ENCODE peak calls at places on chromosomes 7 and 10, in eight cellular contexts. One of them, this sample, is unnamed.

GRCh38 chr7:17042211-17042610 is 160.4 kb upstream of the AGR3 start:
- DNase-seq in B cell: no peak
- DNase-seq in amniotic stem cell: no peak
- DNase-seq in NCI-H1092: no peak
- DNase-seq in foreskin keratinocyte: no peak
- DNase-seq in stimulated activated CD8-positive, alpha-beta memory T cell treated with anti-CD3 and anti-CD28 coated beads, Interleukin-4, amount 100 ng/mL, for 1 hour: no peak
- DNase-seq in gastrocnemius medialis: no peak
- DNase-seq in Caco-2: no peak
- DNase-seq in this sample: peak; percentile 26

GRCh38 chr10:18829259-18829658 is 170.0 kb downstream of the ARL5B start:
- DNase-seq in stimulated activated CD8-positive, alpha-beta memory T cell treated with anti-CD3 and anti-CD28 coated beads, Interleukin-4, amount 100 ng/mL, for 1 hour: no peak
- DNase-seq in amniotic stem cell: no peak
- DNase-seq in B cell: no peak
- DNase-seq in foreskin keratinocyte: no peak
- DNase-seq in Caco-2: no peak
- DNase-seq in gastrocnemius medialis: no peak
- DNase-seq in NCI-H1092: no peak
- DNase-seq in this sample: no peak

GRCh38 chr10:36336315-36336714 is 694.2 kb upstream of the FZD8 start:
- DNase-seq in foreskin keratinocyte: no peak
- DNase-seq in B cell: no peak
- DNase-seq in NCI-H1092: no peak
- DNase-seq in Caco-2: no peak
- DNase-seq in gastrocnemius medialis: no peak
- DNase-seq in stimulated activated CD8-positive, alpha-beta memory T cell treated with anti-CD3 and anti-CD28 coated beads, Interleukin-4, amount 100 ng/mL, for 1 hour: no peak
- DNase-seq in amniotic stem cell: no peak
- DNase-seq in this sample: no peak

GRCh38 chr10:112821663-112822062 is 128.4 kb upstream of the TCF7L2 start:
- DNase-seq in foreskin keratinocyte: no peak
- DNase-seq in NCI-H1092: no peak
- DNase-seq in gastrocnemius medialis: no peak
- DNase-seq in B cell: no peak
- DNase-seq in amniotic stem cell: no peak
- DNase-seq in Caco-2: no peak
- DNase-seq in stimulated activated CD8-positive, alpha-beta memory T cell treated with anti-CD3 and anti-CD28 coated beads, Interleukin-4, amount 100 ng/mL, for 1 hour: no peak
- DNase-seq in this sample: no peak

GRCh38 chr10:26780793-26781601 is 79.8 kb downstream of the ABI1 start:
- DNase-seq in stimulated activated CD8-positive, alpha-beta memory T cell treated with anti-CD3 and anti-CD28 coated beads, Interleukin-4, amount 100 ng/mL, for 1 hour: no peak
- DNase-seq in Caco-2: no peak
- DNase-seq in foreskin keratinocyte: peak; percentile 100
- DNase-seq in B cell: peak; percentile 75
- DNase-seq in amniotic stem cell: peak; percentile 87
- DNase-seq in gastrocnemius medialis: peak; percentile 3
- DNase-seq in NCI-H1092: no peak
- DNase-seq in this sample: peak; percentile 21

GRCh38 chr7:64653721-64654401 is 12.1 kb upstream of the ZNF107 start:
- DNase-seq in B cell: no peak
- DNase-seq in foreskin keratinocyte: no peak
- DNase-seq in amniotic stem cell: no peak
- DNase-seq in NCI-H1092: no peak
- DNase-seq in stimulated activated CD8-positive, alpha-beta memory T cell treated with anti-CD3 and anti-CD28 coated beads, Interleukin-4, amount 100 ng/mL, for 1 hour: no peak
- DNase-seq in gastrocnemius medialis: no peak
- DNase-seq in Caco-2: no peak
- DNase-seq in this sample: no peak

GRCh38 chr10:70564901-70565351 is 37.6 kb downstream of the PRF1 start:
- DNase-seq in B cell: no peak
- DNase-seq in gastrocnemius medialis: no peak
- DNase-seq in Caco-2: peak; percentile 30
- DNase-seq in amniotic stem cell: no peak
- DNase-seq in stimulated activated CD8-positive, alpha-beta memory T cell treated with anti-CD3 and anti-CD28 coated beads, Interleukin-4, amount 100 ng/mL, for 1 hour: no peak
- DNase-seq in NCI-H1092: no peak
- DNase-seq in foreskin keratinocyte: no peak
- DNase-seq in this sample: no peak

GRCh38 chr7:157528785-157529341 is 192.1 kb downstream of the DNAJB6 start:
- DNase-seq in amniotic stem cell: no peak
- DNase-seq in foreskin keratinocyte: no peak
- DNase-seq in Caco-2: peak; percentile 17
- DNase-seq in NCI-H1092: no peak
- DNase-seq in gastrocnemius medialis: no peak
- DNase-seq in stimulated activated CD8-positive, alpha-beta memory T cell treated with anti-CD3 and anti-CD28 coated beads, Interleukin-4, amount 100 ng/mL, for 1 hour: no peak
- DNase-seq in B cell: no peak
- DNase-seq in this sample: no peak

GRCh38 chr10:131786756-131787605 is 113.8 kb upstream of the PPP2R2D start:
- DNase-seq in NCI-H1092: no peak
- DNase-seq in Caco-2: no peak
- DNase-seq in foreskin keratinocyte: peak; percentile 3
- DNase-seq in B cell: no peak
- DNase-seq in gastrocnemius medialis: no peak
- DNase-seq in stimulated activated CD8-positive, alpha-beta memory T cell treated with anti-CD3 and anti-CD28 coated beads, Interleukin-4, amount 100 ng/mL, for 1 hour: no peak
- DNase-seq in amniotic stem cell: no peak
- DNase-seq in this sample: peak; percentile 63

GRCh38 chr7:7405461-7405860 is 130.2 kb downstream of the COL28A1 start:
- DNase-seq in Caco-2: no peak
- DNase-seq in amniotic stem cell: no peak
- DNase-seq in gastrocnemius medialis: no peak
- DNase-seq in NCI-H1092: no peak
- DNase-seq in stimulated activated CD8-positive, alpha-beta memory T cell treated with anti-CD3 and anti-CD28 coated beads, Interleukin-4, amount 100 ng/mL, for 1 hour: no peak
- DNase-seq in B cell: no peak
- DNase-seq in foreskin keratinocyte: no peak
- DNase-seq in this sample: no peak

GRCh38 chr7:17502209-17502810 is 203.9 kb downstream of the AHR start:
- DNase-seq in Caco-2: no peak
- DNase-seq in amniotic stem cell: no peak
- DNase-seq in B cell: no peak
- DNase-seq in stimulated activated CD8-positive, alpha-beta memory T cell treated with anti-CD3 and anti-CD28 coated beads, Interleukin-4, amount 100 ng/mL, for 1 hour: no peak
- DNase-seq in gastrocnemius medialis: no peak
- DNase-seq in foreskin keratinocyte: no peak
- DNase-seq in NCI-H1092: no peak
- DNase-seq in this sample: no peak

GRCh38 chr7:134462337-134462925 is 3.5 kb upstream of the AKR1B1 start:
- DNase-seq in B cell: no peak
- DNase-seq in NCI-H1092: no peak
- DNase-seq in Caco-2: no peak
- DNase-seq in stimulated activated CD8-positive, alpha-beta memory T cell treated with anti-CD3 and anti-CD28 coated beads, Interleukin-4, amount 100 ng/mL, for 1 hour: no peak
- DNase-seq in gastrocnemius medialis: no peak
- DNase-seq in amniotic stem cell: peak; percentile 32
- DNase-seq in foreskin keratinocyte: peak; percentile 65
- DNase-seq in this sample: no peak

GRCh38 chr7:19899517-19899916 is 126.1 kb upstream of the TMEM196 start:
- DNase-seq in stimulated activated CD8-positive, alpha-beta memory T cell treated with anti-CD3 and anti-CD28 coated beads, Interleukin-4, amount 100 ng/mL, for 1 hour: no peak
- DNase-seq in B cell: no peak
- DNase-seq in gastrocnemius medialis: no peak
- DNase-seq in amniotic stem cell: no peak
- DNase-seq in foreskin keratinocyte: no peak
- DNase-seq in NCI-H1092: no peak
- DNase-seq in Caco-2: no peak
- DNase-seq in this sample: no peak

GRCh38 chr7:74349621-74350020 is 60.4 kb downstream of the CLIP2 start:
- DNase-seq in B cell: no peak
- DNase-seq in NCI-H1092: no peak
- DNase-seq in stimulated activated CD8-positive, alpha-beta memory T cell treated with anti-CD3 and anti-CD28 coated beads, Interleukin-4, amount 100 ng/mL, for 1 hour: no peak
- DNase-seq in gastrocnemius medialis: no peak
- DNase-seq in amniotic stem cell: no peak
- DNase-seq in foreskin keratinocyte: no peak
- DNase-seq in Caco-2: no peak
- DNase-seq in this sample: no peak

GRCh38 chr10:132606536-132607316 is 69.1 kb downstream of the INPP5A start:
- DNase-seq in stimulated activated CD8-positive, alpha-beta memory T cell treated with anti-CD3 and anti-CD28 coated beads, Interleukin-4, amount 100 ng/mL, for 1 hour: no peak
- DNase-seq in amniotic stem cell: no peak
- DNase-seq in B cell: no peak
- DNase-seq in gastrocnemius medialis: peak; percentile 56
- DNase-seq in foreskin keratinocyte: no peak
- DNase-seq in NCI-H1092: no peak
- DNase-seq in Caco-2: no peak
- DNase-seq in this sample: peak; percentile 77

GRCh38 chr10:11958956-11959355 is 83.7 kb downstream of the UPF2 start:
- DNase-seq in NCI-H1092: no peak
- DNase-seq in gastrocnemius medialis: no peak
- DNase-seq in Caco-2: no peak
- DNase-seq in stimulated activated CD8-positive, alpha-beta memory T cell treated with anti-CD3 and anti-CD28 coated beads, Interleukin-4, amount 100 ng/mL, for 1 hour: no peak
- DNase-seq in foreskin keratinocyte: no peak
- DNase-seq in amniotic stem cell: no peak
- DNase-seq in B cell: no peak
- DNase-seq in this sample: no peak

GRCh38 chr7:22697897-22698645 is 28.9 kb upstream of the IL6 start:
- DNase-seq in NCI-H1092: no peak
- DNase-seq in Caco-2: peak; percentile 50
- DNase-seq in B cell: peak; percentile 66
- DNase-seq in stimulated activated CD8-positive, alpha-beta memory T cell treated with anti-CD3 and anti-CD28 coated beads, Interleukin-4, amount 100 ng/mL, for 1 hour: no peak
- DNase-seq in gastrocnemius medialis: no peak
- DNase-seq in amniotic stem cell: no peak
- DNase-seq in foreskin keratinocyte: no peak
- DNase-seq in this sample: peak; percentile 67

GRCh38 chr7:18534481-18534880 is 38.9 kb downstream of the HDAC9 start:
- DNase-seq in gastrocnemius medialis: no peak
- DNase-seq in Caco-2: no peak
- DNase-seq in amniotic stem cell: no peak
- DNase-seq in foreskin keratinocyte: peak; percentile 46
- DNase-seq in NCI-H1092: no peak
- DNase-seq in B cell: no peak
- DNase-seq in stimulated activated CD8-positive, alpha-beta memory T cell treated with anti-CD3 and anti-CD28 coated beads, Interleukin-4, amount 100 ng/mL, for 1 hour: no peak
- DNase-seq in this sample: no peak

GRCh38 chr10:101467286-101467770 is 113.4 kb downstream of the BTRC start:
- DNase-seq in Caco-2: peak; percentile 51
- DNase-seq in stimulated activated CD8-positive, alpha-beta memory T cell treated with anti-CD3 and anti-CD28 coated beads, Interleukin-4, amount 100 ng/mL, for 1 hour: no peak
- DNase-seq in NCI-H1092: peak; percentile 67
- DNase-seq in B cell: peak; percentile 60
- DNase-seq in gastrocnemius medialis: no peak
- DNase-seq in foreskin keratinocyte: peak; percentile 64
- DNase-seq in amniotic stem cell: peak; percentile 23
- DNase-seq in this sample: peak; percentile 81

GRCh38 chr10:73848821-73849489 is 25.4 kb downstream of the CAMK2G start:
- DNase-seq in foreskin keratinocyte: peak; percentile 40
- DNase-seq in amniotic stem cell: peak; percentile 54
- DNase-seq in B cell: peak; percentile 93
- DNase-seq in NCI-H1092: peak; percentile 7
- DNase-seq in stimulated activated CD8-positive, alpha-beta memory T cell treated with anti-CD3 and anti-CD28 coated beads, Interleukin-4, amount 100 ng/mL, for 1 hour: peak; percentile 90
- DNase-seq in Caco-2: peak; percentile 77
- DNase-seq in gastrocnemius medialis: peak; percentile 58
- DNase-seq in this sample: peak; percentile 91

GRCh38 chr10:13505040-13505680 is 23.7 kb downstream of the BEND7 start:
- DNase-seq in gastrocnemius medialis: no peak
- DNase-seq in B cell: no peak
- DNase-seq in foreskin keratinocyte: no peak
- DNase-seq in stimulated activated CD8-positive, alpha-beta memory T cell treated with anti-CD3 and anti-CD28 coated beads, Interleukin-4, amount 100 ng/mL, for 1 hour: no peak
- DNase-seq in NCI-H1092: no peak
- DNase-seq in amniotic stem cell: no peak
- DNase-seq in Caco-2: no peak
- DNase-seq in this sample: no peak